ENCODE peak calls at places on chromosomes 3 and 15, in four cellular contexts. J is Calu3, L is neuronal stem cell, C is posterior cingulate gyrus. X is an unnamed sample.

GRCh38 chr3:61903931-61904657 is 342.7 kb downstream of the PTPRG start:
- DNase-seq in J (no peak), C (no peak), L (no peak), X (no peak)

GRCh38 chr15:63896336-63897115 is 62.8 kb upstream of the HERC1 start:
- DNase-seq in C (no peak), J (peak; percentile 48), L (no peak), X (no peak)

GRCh38 chr15:63973212-63974009 is 72.9 kb downstream of the DAPK2 start:
- DNase-seq in C (no peak), L (no peak), J (no peak), X (no peak)

GRCh38 chr3:156353535-156353934 is 201.4 kb downstream of the SSR3 start:
- DNase-seq in L (no peak), C (no peak), J (no peak), X (no peak)

GRCh38 chr3:122893754-122894668 is 99.1 kb downstream of the SLC49A4 start:
- DNase-seq in L (no peak), C (no peak), J (peak; percentile 58), X (no peak)

GRCh38 chr15:61483599-61483998 is 254.5 kb upstream of the RORA start:
- DNase-seq in C (no peak), J (no peak), L (no peak), X (no peak)

GRCh38 chr3:102177075-102177755 is 257.6 kb upstream of the ZPLD1 start:
- DNase-seq in L (no peak), C (no peak), J (peak; percentile 41), X (no peak)

GRCh38 chr15:25508369-25509002 is 69.7 kb upstream of the UBE3A start:
- DNase-seq in J (no peak), C (no peak), L (peak; percentile 41), X (no peak)

GRCh38 chr3:46353639-46354410 is at the start of gene CCR2:
- DNase-seq in L (no peak), J (no peak), C (no peak), X (no peak)

GRCh38 chr3:81643721-81644120 is 117.7 kb downstream of the GBE1 start:
- DNase-seq in L (no peak), C (no peak), J (peak; percentile 6), X (no peak)

GRCh38 chr3:53941174-53941573 is 49.5 kb upstream of the SELENOK start:
- DNase-seq in C (no peak), L (no peak), J (no peak), X (no peak)

X was measured in uterus.